ENCODE peak calls at places on chromosomes 5 and 9, in four cellular contexts. M is astrocyte; W is lung; G is CD4-positive, alpha-beta memory T cell. L is an unnamed sample.

GRCh38 chr9:38343037-38343436 is 49.5 kb upstream of the ALDH1B1 start:
- DNase-seq in G (no peak), W (no peak), M (no peak), L (no peak)

GRCh38 chr9:81344366-81344765 is 345.0 kb downstream of the TLE1 start:
- DNase-seq in M (no peak), W (no peak), G (no peak), L (no peak)

GRCh38 chr5:111308951-111309350 is 84.8 kb downstream of the CAMK4 start:
- DNase-seq in M (no peak), W (no peak), G (no peak), L (no peak)

GRCh38 chr5:147504001-147504400 is 5.9 kb downstream of the DPYSL3 start:
- DNase-seq in G (no peak), M (peak), W (no peak), L (no peak)

GRCh38 chr9:113675475-113675941 is 200.6 kb upstream of the ZNF618 start:
- DNase-seq in W (peak), M (peak), G (no peak), L (no peak)

GRCh38 chr5:58886315-58887207 is 303.7 kb downstream of the RAB3C start:
- DNase-seq in G (peak), W (peak), M (peak), L (peak)

GRCh38 chr9:81032030-81032572 is 657.2 kb downstream of the TLE1 start:
- DNase-seq in M (peak), W (no peak), G (no peak), L (no peak)

GRCh38 chr5:140217299-140218026 is 42.5 kb downstream of the CYSTM1 start:
- DNase-seq in G (no peak), M (no peak), W (no peak), L (no peak)

GRCh38 chr9:84397822-84398221 is 57.3 kb upstream of the SLC28A3 start:
- DNase-seq in M (peak), G (peak), W (no peak), L (no peak)

GRCh38 chr5:151822141-151822540 is 50.4 kb downstream of the G3BP1 start:
- DNase-seq in G (no peak), W (no peak), M (no peak), L (no peak)

GRCh38 chr5:97164846-97165245 is 18.2 kb downstream of the RIOK2 start:
- DNase-seq in G (no peak), W (no peak), M (no peak), L (no peak)

GRCh38 chr9:118331622-118332045 is 627.4 kb downstream of the TLR4 start:
- DNase-seq in W (no peak), G (no peak), M (peak), L (no peak)

GRCh38 chr5:15897609-15898008 is 282.0 kb downstream of the MARCHF11 start:
- DNase-seq in G (no peak), W (no peak), M (no peak), L (no peak)

DNA sequence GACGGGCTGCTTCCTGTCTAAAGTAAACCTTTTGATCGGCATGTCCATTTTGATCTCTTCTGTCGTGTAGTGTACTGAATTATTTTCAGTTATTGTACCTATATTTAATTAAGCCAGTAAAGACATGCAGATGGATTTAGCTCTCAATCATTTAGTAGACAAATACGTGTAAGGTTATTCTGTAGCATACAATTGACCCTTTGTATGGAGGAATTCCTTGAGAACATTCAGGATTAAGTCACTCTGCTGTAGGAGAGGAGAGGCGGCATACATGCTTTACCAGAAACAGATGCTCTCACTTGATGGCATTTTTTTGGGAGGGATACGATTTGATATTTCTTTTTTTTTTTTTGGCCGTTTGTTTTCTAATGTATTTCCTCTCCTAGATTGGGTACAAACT is 141.0 kb downstream of the PBX3 start:
- DNase-seq in M (peak), W (no peak), G (no peak), L (no peak)
- H3K4me3 ChIP-seq in M (no peak), W (no peak), G (no peak), L (no peak)

GRCh38 chr9:79257215-79257614 is 314.6 kb upstream of the TLE4 start:
- DNase-seq in W (no peak), M (no peak), G (no peak), L (no peak)
- H3K4me3 ChIP-seq in W (no peak), M (peak), G (no peak), L (no peak)

GRCh38 chr9:692636-693459 is 148.6 kb upstream of the DMRT1 start:
- DNase-seq in G (no peak), W (no peak), M (no peak), L (no peak)
- H3K4me3 ChIP-seq in G (no peak), W (no peak), M (peak), L (no peak)

GRCh38 chr9:17528859-17529258 is 50.0 kb upstream of the SH3GL2 start:
- DNase-seq in G (no peak), M (no peak), W (no peak), L (peak)

GRCh38 chr9:17536027-17536426 is 42.8 kb upstream of the SH3GL2 start:
- DNase-seq in W (no peak), G (no peak), M (no peak), L (no peak)

GRCh38 chr9:17535176-17535575 is 43.7 kb upstream of the SH3GL2 start:
- DNase-seq in G (no peak), W (no peak), M (no peak), L (no peak)

GRCh38 chr9:17532461-17532860 is 46.4 kb upstream of the SH3GL2 start:
- DNase-seq in W (no peak), M (no peak), G (no peak), L (no peak)

DNA sequence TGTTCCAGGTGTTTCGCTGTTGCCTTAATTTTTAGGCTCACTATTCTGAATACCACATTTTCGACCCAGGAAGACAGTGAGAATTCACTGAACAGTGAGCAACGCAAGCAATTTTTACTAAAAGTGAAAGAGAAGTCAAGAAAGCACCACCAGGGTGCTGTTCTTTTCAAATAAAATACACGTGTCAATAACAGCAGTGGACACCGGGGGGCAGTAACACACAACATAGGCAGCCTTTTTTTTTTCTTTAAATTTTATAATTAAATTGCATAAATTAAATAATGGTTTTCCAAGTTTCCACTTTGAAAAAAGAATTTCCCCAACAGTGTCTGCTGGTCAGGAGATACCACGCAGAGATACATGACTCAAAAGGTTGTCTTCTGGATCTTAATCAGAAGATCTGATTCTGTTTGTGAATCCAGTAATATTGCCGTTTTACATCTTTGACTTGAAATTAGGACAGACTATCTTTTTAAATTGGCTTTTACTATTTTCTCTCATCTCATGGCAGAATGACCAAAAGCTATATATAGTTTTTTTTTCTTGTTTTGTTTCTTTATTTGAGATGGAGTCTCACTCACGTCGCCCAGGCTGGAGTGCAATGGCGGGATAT is 47.1 kb upstream of the SH3GL2 start:
- DNase-seq in M (peak), G (no peak), W (no peak), L (peak)
- H3K4me3 ChIP-seq in M (no peak), G (no peak), W (no peak), L (no peak)

DNA sequence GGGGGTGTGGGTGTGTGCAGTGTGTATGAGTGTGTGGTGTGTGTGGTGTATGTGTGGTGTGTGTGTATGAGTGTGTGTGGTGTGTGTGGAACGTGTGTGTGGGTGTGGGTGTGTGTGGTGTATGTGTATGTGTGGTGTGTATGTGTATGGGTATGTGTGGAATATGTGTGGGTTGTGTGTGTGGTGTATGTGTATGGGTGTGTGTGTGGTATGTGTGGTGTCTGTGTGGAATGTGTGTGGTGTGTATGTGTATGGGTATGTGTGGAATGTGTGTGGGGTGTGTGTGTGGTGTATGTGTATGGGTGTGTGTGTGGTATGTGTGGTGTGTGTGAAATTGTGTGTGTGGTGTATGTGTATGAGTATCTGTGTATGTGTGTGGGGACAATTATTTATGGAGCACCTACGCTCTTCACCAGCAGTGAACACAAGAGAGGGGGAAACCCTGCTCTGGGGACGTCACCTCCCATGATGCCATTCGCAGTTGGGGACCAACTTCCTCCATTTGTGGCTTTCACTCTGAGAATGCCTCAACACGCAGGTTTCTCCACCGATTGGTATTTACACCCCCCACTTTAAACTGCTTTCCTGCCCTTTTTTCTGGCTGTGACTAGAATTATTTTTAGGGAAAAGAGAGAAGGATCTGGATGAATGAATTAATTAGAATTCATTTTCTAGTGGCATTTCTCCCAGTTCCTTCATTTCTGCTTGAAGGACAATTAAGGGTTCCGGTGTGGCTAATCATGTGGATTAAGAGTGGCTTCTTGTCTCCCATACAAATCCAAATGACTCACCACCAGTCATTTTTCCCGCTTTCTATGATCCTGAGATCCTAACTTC is 238.1 kb downstream of the ROR2 start:
- DNase-seq in M (peak), W (no peak), G (peak), L (peak)
- H3K4me3 ChIP-seq in M (no peak), W (no peak), G (no peak), L (peak)

GRCh38 chr9:23538060-23538387 is 288.0 kb downstream of the ELAVL2 start:
- DNase-seq in M (no peak), W (no peak), G (no peak), L (no peak)
- H3K4me3 ChIP-seq in M (peak), W (no peak), G (no peak), L (no peak)

DNA sequence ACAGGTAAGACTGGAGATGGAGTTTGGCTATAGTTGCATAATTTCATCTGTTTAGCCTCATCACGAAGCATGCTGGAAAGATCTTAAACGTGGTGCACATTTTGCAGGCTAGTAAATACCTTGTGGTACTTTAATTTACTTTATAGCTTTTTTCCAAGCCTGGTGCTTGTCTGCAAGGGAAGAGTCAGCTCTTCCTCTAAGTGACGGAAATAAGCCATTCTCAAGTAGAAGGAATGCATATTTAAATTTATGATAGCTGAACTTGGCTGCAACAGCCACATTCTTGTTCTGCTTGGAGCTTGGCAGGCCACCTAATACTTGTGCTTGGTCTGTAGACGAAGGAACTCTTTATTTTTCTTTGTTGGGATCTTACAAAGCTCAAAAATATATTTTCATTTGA is 188.0 kb upstream of the PIK3R1 start:
- DNase-seq in M (peak), G (no peak), W (no peak), L (no peak)
- H3K4me3 ChIP-seq in M (no peak), G (no peak), W (no peak), L (no peak)

GRCh38 chr9:135704366-135704947 is 2.5 kb downstream of the KCNT1 start:
- DNase-seq in W (no peak), M (no peak), G (no peak), L (no peak)

GRCh38 chr9:135707449-135708138 is 5.6 kb downstream of the KCNT1 start:
- DNase-seq in W (no peak), M (no peak), G (no peak), L (no peak)

GRCh38 chr9:135703726-135704125 is 1.7 kb downstream of the KCNT1 start:
- DNase-seq in W (no peak), M (no peak), G (no peak), L (no peak)

GRCh38 chr9:135706288-135706687 is 4.3 kb downstream of the KCNT1 start:
- DNase-seq in M (no peak), W (no peak), G (no peak), L (no peak)

GRCh38 chr9:135705376-135705775 is 3.4 kb downstream of the KCNT1 start:
- DNase-seq in G (no peak), W (no peak), M (no peak), L (no peak)
- H3K4me3 ChIP-seq in G (no peak), W (no peak), M (no peak), L (no peak)